ENCODE peak calls at places on chromosomes 6 and 20, in seven cellular contexts. O, G, U, V, D, I and Y are unnamed samples. For H3K4me1, the result is how much of the 10 kb centered on the place peaks cover.

GRCh38 chr6:30378290-30378937 is 33.5 kb downstream of the RPP21 start:
- DNase-seq in O (no peak), G (no peak), U (no peak), V (peak), D (peak), I (no peak), Y (peak)

GRCh38 chr20:46648903-46649649 is 2.2 kb downstream of the SLC13A3 start:
- DNase-seq in O (no peak), G (no peak), U (no peak), V (peak), D (no peak), I (no peak), Y (peak)

GRCh38 chr6:21531393-21531792 is 62.2 kb upstream of the SOX4 start:
- DNase-seq in O (no peak), G (no peak), U (no peak), V (no peak), D (no peak), I (no peak), Y (no peak)

GRCh38 chr6:145626857-145627256 is 108.5 kb downstream of the EPM2A start:
- DNase-seq in O (no peak), G (no peak), U (no peak), V (no peak), D (no peak), I (no peak), Y (no peak)

GRCh38 chr6:126312013-126312665 is 27.8 kb upstream of the CENPW start:
- DNase-seq in O (no peak), G (no peak), U (no peak), V (peak), D (peak), I (no peak), Y (no peak)

GRCh38 chr6:113182370-113183141 is 674.6 kb upstream of the MARCKS start:
- DNase-seq in O (no peak), G (no peak), U (no peak), V (no peak), D (no peak), I (no peak), Y (no peak)

GRCh38 chr6:149079911-149080501 is 237.5 kb upstream of the TAB2 start:
- DNase-seq in O (no peak), G (no peak), U (no peak), V (no peak), D (no peak), I (no peak), Y (no peak)

GRCh38 chr6:122381494-122382083 is 17.9 kb upstream of the HSF2 start:
- DNase-seq in O (peak), G (no peak), U (no peak), V (peak), D (peak), I (no peak), Y (peak)

GRCh38 chr20:47792021-47792618 is 6.8 kb upstream of the SULF2 start:
- DNase-seq in O (no peak), G (no peak), U (no peak), V (no peak), D (no peak), I (no peak), Y (peak)

GRCh38 chr20:54606384-54606783 is 131.0 kb downstream of the DOK5 start:
- DNase-seq in O (no peak), G (no peak), U (no peak), V (no peak), D (no peak), I (no peak), Y (no peak)

GRCh38 chr6:8238772-8239683 is 136.7 kb upstream of the EEF1E1 start:
- DNase-seq in O (no peak), G (no peak), U (no peak), V (peak), D (no peak), I (no peak), Y (no peak)

GRCh38 chr6:99768166-99768565 is 161.5 kb downstream of the PRDM13 start:
- DNase-seq in O (no peak), G (no peak), U (no peak), V (no peak), D (no peak), I (no peak), Y (no peak)

GRCh38 chr6:142075516-142076101 is 57.1 kb upstream of the GJE1 start:
- DNase-seq in O (no peak), G (no peak), U (no peak), V (no peak), D (no peak), I (no peak), Y (no peak)

GRCh38 chr20:51451484-51451883 is 91.0 kb downstream of the NFATC2 start:
- DNase-seq in O (no peak), G (no peak), U (no peak), V (no peak), D (no peak), I (no peak), Y (no peak)

GRCh38 chr6:41200296-41200900 is 551 bp downstream of the TREML2 start:
- DNase-seq in O (peak), G (no peak), U (no peak), V (no peak), D (peak), I (peak), Y (no peak)

GRCh38 chr20:34110025-34111013 is 1.7 kb downstream of the EIF2S2 start:
- DNase-seq in O (no peak), G (no peak), U (no peak), V (no peak), D (peak), I (no peak), Y (no peak)

GRCh38 chr20:60080401-60080800 is 122.2 kb downstream of the CDH26 start:
- DNase-seq in O (no peak), G (no peak), U (peak), V (no peak), D (no peak), I (no peak), Y (no peak)

GRCh38 chr6:90350689-90351554 is 54.3 kb upstream of the BACH2 start:
- DNase-seq in O (peak), G (no peak), U (no peak), V (no peak), D (peak), I (no peak), Y (no peak)

GRCh38 chr6:26044140-26045045 is 42.8 kb upstream of the HFE start:
- DNase-seq in O (no peak), G (peak), U (no peak), V (no peak), D (peak), I (peak), Y (no peak)

GRCh38 chr20:46253391-46253790 is 54.9 kb downstream of the CDH22 start:
- DNase-seq in O (no peak), G (no peak), U (no peak), V (peak), D (no peak), I (no peak), Y (peak)

GRCh38 chr6:89559487-89559886 is 79.1 kb downstream of the LYRM2 start:
- DNase-seq in O (no peak), G (no peak), U (no peak), V (peak), D (no peak), I (no peak), Y (peak)

GRCh38 chr6:136784910-136785746 is 7.1 kb downstream of the MAP3K5 start:
- DNase-seq in O (peak), G (no peak), U (no peak), V (no peak), D (peak), I (peak), Y (no peak)

GRCh38 chr20:15756001-15756400 is 817.2 kb downstream of the KIF16B start:
- DNase-seq in O (no peak), G (no peak), U (no peak), V (no peak), D (no peak), I (no peak), Y (no peak)

GRCh38 chr6:25454141-25454540 is 175.0 kb downstream of the CARMIL1 start:
- DNase-seq in O (no peak), G (no peak), U (no peak), V (no peak), D (no peak), I (no peak), Y (no peak)

GRCh38 chr6:68677119-68677518 is 42.0 kb downstream of the ADGRB3 start:
- DNase-seq in O (no peak), G (no peak), U (no peak), V (no peak), D (no peak), I (no peak), Y (no peak)

GRCh38 chr20:52103911-52104545 is 87.6 kb downstream of the ZFP64 start:
- DNase-seq in O (no peak), G (no peak), U (no peak), V (peak), D (no peak), I (no peak), Y (no peak)

GRCh38 chr20:1326031-1326930 is 2.7 kb downstream of the SDCBP2 start:
- DNase-seq in O (no peak), G (no peak), U (peak), V (no peak), D (peak), I (peak), Y (no peak)

GRCh38 chr6:11161031-11161966 is 49.8 kb upstream of the ERVFRD-1 start:
- DNase-seq in O (no peak), G (no peak), U (no peak), V (no peak), D (no peak), I (no peak), Y (no peak)

DNA sequence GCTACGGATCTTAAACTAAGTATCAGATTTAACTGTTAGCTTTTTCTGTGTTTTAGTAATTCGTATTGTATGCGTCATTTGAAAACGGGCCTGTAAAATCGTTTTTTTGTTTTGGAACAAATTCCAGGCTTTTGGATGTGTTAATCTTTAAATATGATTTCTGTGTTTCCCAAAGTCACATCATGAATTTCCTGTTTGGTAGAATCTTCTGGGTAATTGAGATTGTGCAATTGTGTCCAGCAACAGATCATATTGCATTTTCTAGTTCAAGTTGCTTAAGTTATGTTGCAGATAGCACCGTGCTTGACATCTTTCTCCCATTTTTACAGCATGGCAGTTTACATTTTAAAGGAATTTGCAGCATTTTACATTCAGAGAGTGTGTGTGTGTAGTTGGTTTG is 1.9 kb downstream of the MAPK14 start:
- DNase-seq in O (no peak), G (no peak), U (no peak), V (no peak), D (peak), I (no peak), Y (peak)
- H3K4me1 ChIP-seq in O (under half), G (under half), U (half or more), V (under half), D (under half), I (half or more), Y (under half)

GRCh38 chr6:165985926-165986646 is 181.6 kb downstream of the TBXT start:
- DNase-seq in O (no peak), G (no peak), U (no peak), V (peak), D (no peak), I (no peak), Y (no peak)
- H3K4me3 ChIP-seq in O (no peak), G (no peak), U (peak), V (peak), D (no peak), I (no peak), Y (no peak)

GRCh38 chr6:166005401-166005845 is 162.2 kb downstream of the TBXT start:
- DNase-seq in O (no peak), G (no peak), U (no peak), V (peak), D (no peak), I (no peak), Y (peak)
- H3K27ac ChIP-seq in O (no peak), G (peak), U (peak), V (no peak), D (no peak), I (no peak), Y (no peak)

GRCh38 chr20:31690124-31690666 is 32.5 kb downstream of the BCL2L1 start:
- DNase-seq in O (no peak), G (no peak), U (no peak), V (no peak), D (no peak), I (no peak), Y (no peak)
- H3K4me1 ChIP-seq in O (under half), G (under half), U (under half), V (under half), D (under half), I (half or more), Y (half or more)

GRCh38 chr20:57269148-57269984 is 2.9 kb upstream of the BMP7 start:
- DNase-seq in O (no peak), G (no peak), U (no peak), V (no peak), D (no peak), I (no peak), Y (no peak)
- H3K4me3 ChIP-seq in O (no peak), G (no peak), U (no peak), V (no peak), D (no peak), I (no peak), Y (no peak)

DNA sequence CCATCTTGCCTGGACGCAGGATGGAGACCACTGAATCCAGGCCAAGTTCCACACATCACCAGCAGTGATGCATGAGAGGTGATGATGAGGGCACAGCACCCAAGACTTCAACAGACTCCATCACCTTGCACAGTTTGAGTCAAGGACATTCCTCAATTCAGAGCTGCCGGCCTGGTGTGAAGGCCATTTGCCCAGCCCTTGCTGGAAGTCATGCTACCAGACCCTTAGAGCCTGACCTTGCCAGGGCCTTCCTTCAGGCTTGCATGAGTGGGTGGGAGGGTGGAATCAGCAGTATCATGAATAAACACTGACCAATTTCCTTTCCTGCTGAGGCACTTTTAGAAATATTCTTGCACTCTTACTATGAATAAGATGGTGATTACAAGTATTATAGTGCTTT is 130.2 kb upstream of the SSTR4 start:
- DNase-seq in O (no peak), G (no peak), U (no peak), V (no peak), D (no peak), I (no peak), Y (no peak)
- H3K27ac ChIP-seq in O (no peak), G (no peak), U (no peak), V (no peak), D (no peak), I (no peak), Y (no peak)

DNA sequence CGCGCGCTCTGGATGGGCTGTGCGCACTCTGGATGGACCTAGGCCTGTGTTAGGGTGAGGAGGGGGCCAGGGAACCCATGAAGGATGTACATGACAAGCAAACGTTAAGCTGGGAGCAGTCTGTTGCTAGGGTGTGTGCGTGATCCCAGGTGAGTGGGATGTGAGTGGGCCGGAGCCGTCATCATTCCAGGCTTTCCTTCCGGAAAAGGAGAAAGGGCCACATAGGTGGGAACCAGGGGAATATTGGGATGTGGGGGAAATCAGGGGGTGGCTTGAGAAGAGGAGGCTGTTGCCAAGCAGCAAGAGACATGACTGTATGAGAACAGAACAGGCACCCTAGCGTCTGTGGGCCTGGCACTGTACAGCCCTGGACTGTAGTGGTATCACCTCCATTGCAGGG is 49.7 kb upstream of the EPB41L1 start:
- DNase-seq in O (no peak), G (no peak), U (no peak), V (no peak), D (no peak), I (no peak), Y (no peak)
- H3K4me1 ChIP-seq in O (under half), G (under half), U (under half), V (under half), D (under half), I (under half), Y (under half)

GRCh38 chr20:32282461-32282860 is 5.0 kb downstream of the KIF3B start:
- DNase-seq in O (no peak), G (peak), U (no peak), V (no peak), D (no peak), I (no peak), Y (no peak)

GRCh38 chr20:32281711-32282110 is 4.3 kb downstream of the KIF3B start:
- DNase-seq in O (no peak), G (no peak), U (no peak), V (no peak), D (no peak), I (no peak), Y (no peak)

GRCh38 chr20:32277361-32278198 is at the start of gene KIF3B:
- DNase-seq in O (peak), G (peak), U (peak), V (peak), D (peak), I (peak), Y (peak)

GRCh38 chr20:32274359-32274758 is 3.1 kb upstream of the KIF3B start:
- DNase-seq in O (no peak), G (no peak), U (no peak), V (no peak), D (no peak), I (no peak), Y (no peak)

DNA sequence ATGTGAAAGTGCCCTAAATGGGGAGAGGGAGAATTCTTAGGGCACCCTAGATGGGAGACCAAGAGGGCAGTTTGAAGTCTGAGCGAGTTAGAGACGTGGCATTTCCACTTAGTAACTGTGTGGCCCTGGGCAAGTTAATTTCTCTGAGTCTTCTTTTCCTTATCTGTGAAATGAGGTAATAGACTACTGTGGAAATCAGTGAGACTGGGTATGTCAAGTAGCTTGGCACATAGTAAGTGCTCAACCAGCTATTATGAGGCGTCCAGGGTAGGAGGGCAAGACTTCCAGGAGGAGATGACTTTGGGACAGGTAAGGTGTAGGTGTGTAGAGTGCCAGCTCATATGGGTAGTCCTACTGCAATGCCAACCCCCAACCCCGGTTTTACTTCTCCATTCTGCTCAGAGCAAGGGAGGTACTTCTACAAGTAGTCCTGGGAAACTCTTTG is 770 bp downstream of the KIF3B start:
- DNase-seq in O (no peak), G (no peak), U (no peak), V (no peak), D (peak), I (no peak), Y (no peak)
- H3K4me3 ChIP-seq in O (peak), G (peak), U (peak), V (peak), D (peak), I (peak), Y (peak)

DNA sequence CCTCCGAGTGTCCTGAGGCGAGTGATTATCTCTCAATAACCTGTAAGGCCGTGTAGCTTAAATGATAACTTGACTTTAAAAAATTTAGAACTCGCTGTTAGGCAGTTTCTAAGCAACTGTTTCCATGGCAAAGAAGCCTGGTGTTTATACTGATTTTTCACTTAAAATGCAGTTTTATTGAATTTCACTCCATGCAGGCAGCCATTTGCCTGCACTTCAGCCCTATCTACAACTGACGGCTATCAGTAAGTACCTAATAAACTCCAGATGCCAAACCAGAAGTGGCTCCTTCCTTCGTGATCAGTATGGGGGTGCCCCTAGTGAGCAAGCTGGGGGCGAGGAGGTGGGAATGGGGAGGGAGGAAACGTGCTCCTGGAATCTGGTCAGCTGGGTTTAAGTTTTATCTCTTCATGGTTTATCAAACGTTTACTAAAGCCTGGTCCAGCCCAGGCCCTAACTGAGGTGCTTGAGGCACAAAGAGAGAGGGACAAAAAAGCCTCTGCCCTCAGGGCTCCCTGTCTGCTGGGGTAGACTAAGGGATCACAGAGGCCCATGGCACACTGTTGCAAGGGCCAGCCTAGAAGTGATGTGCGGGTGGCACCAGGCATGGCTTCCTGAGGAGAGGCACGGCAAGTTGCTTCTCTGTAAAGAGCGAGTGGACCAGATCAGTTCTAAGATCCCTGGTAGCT is 45.5 kb downstream of the TTI1 start:
- DNase-seq in O (no peak), G (no peak), U (no peak), V (no peak), D (peak), I (no peak), Y (peak)
- H3K27ac ChIP-seq in O (no peak), G (peak), U (peak), V (peak), D (no peak), I (no peak), Y (peak)